ENCODE peak calls at places on chromosomes 6 and 20, in seven cellular contexts. B, Q, C, L, M, H and Y are unnamed samples.

GRCh38 chr20:48275737-48276342 is 490.6 kb upstream of the SULF2 start:
- DNase-seq in B (no peak), Q (no peak), C (no peak), L (no peak), M (no peak), H (no peak), Y (no peak)

GRCh38 chr20:36355469-36356171 is 49.5 kb downstream of the DLGAP4 start:
- DNase-seq in B (no peak), Q (no peak), C (no peak), L (no peak), M (no peak), H (no peak), Y (no peak)

GRCh38 chr20:35772563-35773058 is 796 bp downstream of the PHF20 start:
- DNase-seq in B (no peak), Q (no peak), C (no peak), L (no peak), M (no peak), H (no peak), Y (no peak)

GRCh38 chr20:19738936-19739335 is 19.1 kb upstream of the RIN2 start:
- DNase-seq in B (no peak), Q (no peak), C (no peak), L (no peak), M (no peak), H (no peak), Y (no peak)

GRCh38 chr20:62642666-62643520 is 590 bp downstream of the SLCO4A1 start:
- DNase-seq in B (peak; percentile 89), Q (no peak), C (peak; percentile 4), L (no peak), M (peak; percentile 66), H (no peak), Y (peak; percentile 76)

GRCh38 chr6:38079537-38079936 is 260.0 kb downstream of the ZFAND3 start:
- DNase-seq in B (no peak), Q (no peak), C (peak; percentile 18), L (no peak), M (no peak), H (no peak), Y (no peak)

GRCh38 chr6:27188885-27189418 is 58.5 kb upstream of the PRSS16 start:
- DNase-seq in B (no peak), Q (peak; percentile 72), C (peak; percentile 83), L (peak; percentile 58), M (peak; percentile 93), H (no peak), Y (peak; percentile 68)

GRCh38 chr6:166996406-166996805 is 2.8 kb upstream of the CEP43 start:
- DNase-seq in B (no peak), Q (no peak), C (peak; percentile 82), L (no peak), M (peak; percentile 22), H (no peak), Y (no peak)

GRCh38 chr6:124040655-124041054 is 237.0 kb downstream of the NKAIN2 start:
- DNase-seq in B (no peak), Q (no peak), C (no peak), L (no peak), M (no peak), H (no peak), Y (no peak)

GRCh38 chr6:69985180-69985579 is 118.8 kb downstream of the COL19A1 start:
- DNase-seq in B (no peak), Q (no peak), C (no peak), L (no peak), M (no peak), H (no peak), Y (no peak)

GRCh38 chr6:159044899-159045727 is at the start of gene TAGAP:
- DNase-seq in B (no peak), Q (peak; percentile 46), C (peak; percentile 2), L (peak; percentile 38), M (no peak), H (peak; percentile 81), Y (peak; percentile 70)

GRCh38 chr6:37083243-37084138 is 78.0 kb downstream of the FGD2 start:
- DNase-seq in B (peak; percentile 81), Q (peak; percentile 79), C (peak; percentile 69), L (peak; percentile 80), M (peak; percentile 95), H (peak; percentile 86), Y (peak; percentile 58)

GRCh38 chr6:140773276-140773675 is 1359.4 kb upstream of the GJE1 start:
- DNase-seq in B (no peak), Q (no peak), C (no peak), L (no peak), M (no peak), H (no peak), Y (no peak)

GRCh38 chr20:40268321-40269075 is 420.5 kb downstream of the MAFB start:
- DNase-seq in B (no peak), Q (no peak), C (no peak), L (no peak), M (no peak), H (no peak), Y (no peak)

GRCh38 chr6:100296810-100297544 is 167.7 kb downstream of the SIM1 start:
- DNase-seq in B (no peak), Q (no peak), C (peak; percentile 80), L (no peak), M (no peak), H (no peak), Y (no peak)

GRCh38 chr6:14454467-14454763 is 336.8 kb downstream of the CD83 start:
- DNase-seq in B (no peak), Q (no peak), C (no peak), L (no peak), M (peak; percentile 69), H (no peak), Y (no peak)

GRCh38 chr20:52083627-52084232 is 107.8 kb downstream of the ZFP64 start:
- DNase-seq in B (no peak), Q (peak; percentile 43), C (peak; percentile 75), L (peak; percentile 48), M (peak; percentile 59), H (no peak), Y (peak; percentile 59)

DNA sequence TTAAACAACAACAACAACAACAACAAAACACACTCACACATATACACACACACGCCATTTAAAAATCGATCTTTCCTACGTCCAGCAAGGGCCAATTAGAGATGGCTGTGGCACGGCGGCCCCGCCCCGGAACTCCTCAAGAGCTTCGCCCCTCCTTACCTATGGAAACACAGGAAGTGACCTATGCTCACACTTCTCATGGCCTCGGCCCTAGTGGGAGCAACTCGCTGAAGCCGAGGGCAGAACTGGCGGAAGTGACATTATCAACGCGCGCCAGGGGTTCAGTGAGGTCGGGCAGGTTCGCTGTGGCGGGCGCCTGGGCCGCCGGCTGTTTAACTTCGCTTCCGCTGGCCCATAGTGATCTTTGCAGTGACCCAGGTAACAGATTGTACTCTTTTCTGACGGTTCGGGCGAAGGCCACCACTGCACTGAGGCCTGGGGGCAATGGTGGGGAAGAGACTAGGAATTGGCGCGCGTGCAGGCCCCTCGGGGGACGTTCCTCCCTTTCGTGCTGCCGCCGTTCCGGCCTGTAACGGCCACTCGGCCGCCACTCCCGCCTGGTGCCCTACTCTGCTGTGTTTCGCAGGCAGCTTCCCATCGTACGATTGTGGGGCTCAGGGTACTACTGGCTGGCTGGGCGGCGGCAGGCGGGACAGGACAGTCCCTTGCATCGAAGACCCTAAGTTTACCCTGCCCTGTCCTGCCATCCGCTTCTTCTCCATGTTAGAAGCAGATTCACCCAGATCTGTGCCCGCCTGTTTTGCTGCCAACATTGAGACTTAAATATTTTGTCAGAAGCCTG is at the start of gene TBP:
- DNase-seq in B (peak; percentile 98), Q (peak; percentile 98), C (peak; percentile 99), L (peak; percentile 97), M (peak; percentile 100), H (peak; percentile 97), Y (peak; percentile 98)
- TF ChIP-seq POLR2A in B (peak; percentile 70), Q (peak; percentile 38), C (peak; percentile 65), L (peak; percentile 17), M (peak; percentile 91), H (peak; percentile 41), Y (no peak)

GRCh38 chr6:109002100-109002697 is 92.4 kb downstream of the SESN1 start:
- DNase-seq in B (no peak), Q (peak; percentile 34), C (peak; percentile 8), L (no peak), M (no peak), H (no peak), Y (no peak)

GRCh38 chr6:109000289-109000688 is 94.4 kb downstream of the SESN1 start:
- DNase-seq in B (no peak), Q (no peak), C (no peak), L (no peak), M (no peak), H (no peak), Y (no peak)

GRCh38 chr6:108999428-108999827 is 95.2 kb downstream of the SESN1 start:
- DNase-seq in B (no peak), Q (no peak), C (no peak), L (no peak), M (no peak), H (no peak), Y (no peak)

GRCh38 chr6:109001554-109001953 is 93.1 kb downstream of the SESN1 start:
- DNase-seq in B (no peak), Q (no peak), C (no peak), L (no peak), M (no peak), H (no peak), Y (no peak)

DNA sequence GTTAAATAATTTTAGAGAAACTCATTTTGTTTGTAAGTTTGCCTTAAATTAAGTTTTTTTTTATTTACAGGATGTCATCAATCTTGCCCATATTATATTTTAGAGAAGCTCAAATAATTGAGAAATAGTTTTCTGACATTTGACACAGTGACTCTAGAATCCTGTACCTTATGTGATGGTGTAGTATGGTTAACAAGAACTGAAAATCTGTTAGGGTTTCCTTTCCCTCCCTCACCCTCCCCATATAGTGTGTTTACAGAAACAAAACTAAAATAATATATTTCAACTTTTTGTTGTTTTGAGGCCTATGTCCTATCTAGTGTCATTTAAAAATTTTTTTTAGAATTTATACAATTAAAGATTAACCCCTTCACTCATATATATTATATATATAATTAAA is 91.8 kb downstream of the SESN1 start:
- DNase-seq in B (no peak), Q (no peak), C (no peak), L (no peak), M (no peak), H (no peak), Y (no peak)
- H3K4me1 ChIP-seq in B (peaks cover 34% of the 10 kb centered on the region), Q (peaks cover 9% of the 10 kb centered on the region), C (peaks cover 3% of the 10 kb centered on the region), L (peaks cover 73% of the 10 kb centered on the region), M (no peaks in the 10 kb centered on the region), H (peaks cover 54% of the 10 kb centered on the region), Y (peaks cover 98% of the 10 kb centered on the region)

DNA sequence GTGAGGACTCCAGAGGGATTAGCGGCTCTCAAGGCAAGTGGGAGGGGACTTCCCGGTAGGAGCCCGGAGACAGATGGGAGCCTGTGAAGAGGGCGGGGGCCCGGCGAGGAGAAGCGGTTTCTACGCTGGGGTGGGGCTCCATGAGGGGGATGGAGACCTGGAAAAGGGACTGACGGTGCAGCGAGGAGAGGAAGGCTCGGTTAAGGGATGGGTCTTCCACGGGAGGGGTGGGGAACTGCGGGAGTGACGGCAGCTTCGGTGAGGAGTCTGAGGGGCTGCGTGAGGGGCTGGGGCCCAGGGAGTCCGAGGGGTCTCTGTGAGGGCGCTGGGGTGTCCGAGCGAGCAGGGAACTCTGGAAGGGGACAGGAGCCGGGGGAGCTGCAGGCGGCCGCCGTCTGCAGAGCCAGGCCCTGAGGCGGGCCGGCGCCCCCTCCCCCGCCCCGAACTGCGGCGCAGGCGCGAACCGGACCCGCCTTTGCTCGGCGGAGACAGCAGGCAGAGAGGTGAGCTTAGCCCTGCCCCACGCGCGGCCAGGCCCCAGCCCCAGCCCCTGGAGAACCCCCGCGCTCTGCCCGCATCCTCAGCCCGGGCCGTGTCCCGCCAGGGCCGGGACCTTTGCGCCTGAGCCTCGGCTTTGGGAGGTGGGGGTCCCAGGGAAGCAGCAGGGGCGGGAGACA is at the start of gene NRSN2:
- DNase-seq in B (peak; percentile 93), Q (peak; percentile 47), C (peak; percentile 62), L (peak; percentile 76), M (peak; percentile 73), H (peak; percentile 82), Y (peak; percentile 60)
- TF ChIP-seq POLR2A in B (no peak), Q (peak; percentile 65), C (no peak), L (peak; percentile 25), M (no peak), H (peak; percentile 44), Y (no peak)

GRCh38 chr6:82980086-82980485 is 85.6 kb downstream of the UBE3D start:
- DNase-seq in B (no peak), Q (no peak), C (peak; percentile 86), L (no peak), M (no peak), H (no peak), Y (no peak)
- H3K4me1 ChIP-seq in B (no peaks in the 10 kb centered on the region), Q (no peaks in the 10 kb centered on the region), C (no peaks in the 10 kb centered on the region), L (no peaks in the 10 kb centered on the region), M (no peaks in the 10 kb centered on the region), H (no peaks in the 10 kb centered on the region), Y (no peaks in the 10 kb centered on the region)